ENCODE peak calls at places on chromosomes 16 and 17, in six cellular contexts. H, V, Z, K, W and X are unnamed samples. For H3K9me3, the result is how much of the 10 kb centered on the place peaks cover.

GRCh38 chr17:17998934-17999333 is 26.3 kb downstream of the DRC3 start:
- DNase-seq in H (no peak), V (no peak), Z (no peak), K (no peak), W (no peak), X (no peak)

GRCh38 chr17:48181653-48182052 is 74.1 kb downstream of the SNX11 start:
- DNase-seq in H (peak), V (peak), Z (no peak), K (no peak), W (no peak), X (no peak)

GRCh38 chr16:23691483-23692189 is 12.9 kb downstream of the PLK1 start:
- DNase-seq in H (no peak), V (peak), Z (no peak), K (no peak), W (no peak), X (no peak)

GRCh38 chr16:52379551-52379950 is 167.4 kb downstream of the TOX3 start:
- DNase-seq in H (no peak), V (no peak), Z (no peak), K (no peak), W (no peak), X (no peak)

GRCh38 chr16:2082171-2082982 is 34.6 kb downstream of the TSC2 start:
- DNase-seq in H (no peak), V (no peak), Z (no peak), K (peak), W (peak), X (no peak)

GRCh38 chr16:19666451-19666850 is 51.6 kb downstream of the KNOP1 start:
- DNase-seq in H (no peak), V (no peak), Z (no peak), K (no peak), W (peak), X (no peak)

GRCh38 chr17:1486802-1487695 is 5.4 kb downstream of the MYO1C start:
- DNase-seq in H (peak), V (peak), Z (peak), K (peak), W (peak), X (peak)

GRCh38 chr16:64864232-64864803 is 257.5 kb downstream of the CDH11 start:
- DNase-seq in H (no peak), V (peak), Z (no peak), K (no peak), W (no peak), X (no peak)

GRCh38 chr16:51134876-51135275 is 16.2 kb downstream of the SALL1 start:
- DNase-seq in H (no peak), V (no peak), Z (no peak), K (no peak), W (no peak), X (no peak)

GRCh38 chr17:79006794-79007503 is 2.6 kb downstream of the CANT1 start:
- DNase-seq in H (no peak), V (no peak), Z (no peak), K (no peak), W (no peak), X (no peak)
- H3K9me3 ChIP-seq in H (under half), V (under half), Z (under half), K (under half), W (under half), X (under half)

GRCh38 chr16:35743101-35743692 is 2283.8 kb downstream of the TP53TG3F start:
- DNase-seq in H (no peak), V (no peak), Z (no peak), K (no peak), W (no peak), X (no peak)
- H3K9me3 ChIP-seq in H (under half), V (under half), Z (under half), K (under half), W (under half), X (under half)

GRCh38 chr16:35746963-35747657 is 2287.7 kb downstream of the TP53TG3F start:
- DNase-seq in H (no peak), V (no peak), Z (no peak), K (no peak), W (no peak), X (no peak)

GRCh38 chr16:35750157-35750689 is 2290.8 kb downstream of the TP53TG3F start:
- DNase-seq in H (no peak), V (no peak), Z (no peak), K (no peak), W (no peak), X (no peak)

GRCh38 chr16:35749253-35750141 is 2290.1 kb downstream of the TP53TG3F start:
- DNase-seq in H (no peak), V (no peak), Z (no peak), K (no peak), W (no peak), X (no peak)

GRCh38 chr16:35747658-35748455 is 2288.4 kb downstream of the TP53TG3F start:
- DNase-seq in H (no peak), V (no peak), Z (no peak), K (no peak), W (no peak), X (no peak)

GRCh38 chr16:35748621-35749252 is 2289.3 kb downstream of the TP53TG3F start:
- DNase-seq in H (no peak), V (no peak), Z (no peak), K (no peak), W (no peak), X (no peak)
- H3K9me3 ChIP-seq in H (under half), V (under half), Z (under half), K (under half), W (under half), X (under half)

GRCh38 chr17:75024686-75025397 is 12.4 kb downstream of the MRPL58 start:
- DNase-seq in H (no peak), V (no peak), Z (no peak), K (no peak), W (no peak), X (no peak)
- H3K9me3 ChIP-seq in H (under half), V (under half), Z (under half), K (under half), W (under half), X (under half)

GRCh38 chr16:34078697-34079096 is 619.3 kb downstream of the TP53TG3F start:
- DNase-seq in H (no peak), V (no peak), Z (no peak), K (no peak), W (no peak), X (no peak)
- H3K9me3 ChIP-seq in H (under half), V (under half), Z (under half), K (under half), W (under half), X (under half)

GRCh38 chr16:28829747-28830146 is 6.9 kb downstream of the ATXN2L start:
- DNase-seq in H (no peak), V (no peak), Z (no peak), K (no peak), W (no peak), X (no peak)
- H3K9me3 ChIP-seq in H (under half), V (under half), Z (under half), K (under half), W (under half), X (under half)

GRCh38 chr16:11310997-11311561 is 29.9 kb upstream of the PRM1 start:
- DNase-seq in H (no peak), V (no peak), Z (no peak), K (no peak), W (no peak), X (no peak)

GRCh38 chr16:11314309-11314894 is 30.9 kb upstream of the RMI2 start:
- DNase-seq in H (no peak), V (no peak), Z (no peak), K (no peak), W (no peak), X (no peak)

GRCh38 chr16:11312718-11313492 is 31.8 kb upstream of the PRM1 start:
- DNase-seq in H (peak), V (peak), Z (no peak), K (peak), W (no peak), X (no peak)

GRCh38 chr16:11315499-11315898 is 29.8 kb upstream of the RMI2 start:
- DNase-seq in H (no peak), V (peak), Z (no peak), K (no peak), W (no peak), X (no peak)

GRCh38 chr16:11313493-11314308 is 31.6 kb upstream of the RMI2 start:
- DNase-seq in H (no peak), V (no peak), Z (no peak), K (no peak), W (no peak), X (no peak)
- H3K9me3 ChIP-seq in H (under half), V (under half), Z (under half), K (under half), W (under half), X (under half)

DNA sequence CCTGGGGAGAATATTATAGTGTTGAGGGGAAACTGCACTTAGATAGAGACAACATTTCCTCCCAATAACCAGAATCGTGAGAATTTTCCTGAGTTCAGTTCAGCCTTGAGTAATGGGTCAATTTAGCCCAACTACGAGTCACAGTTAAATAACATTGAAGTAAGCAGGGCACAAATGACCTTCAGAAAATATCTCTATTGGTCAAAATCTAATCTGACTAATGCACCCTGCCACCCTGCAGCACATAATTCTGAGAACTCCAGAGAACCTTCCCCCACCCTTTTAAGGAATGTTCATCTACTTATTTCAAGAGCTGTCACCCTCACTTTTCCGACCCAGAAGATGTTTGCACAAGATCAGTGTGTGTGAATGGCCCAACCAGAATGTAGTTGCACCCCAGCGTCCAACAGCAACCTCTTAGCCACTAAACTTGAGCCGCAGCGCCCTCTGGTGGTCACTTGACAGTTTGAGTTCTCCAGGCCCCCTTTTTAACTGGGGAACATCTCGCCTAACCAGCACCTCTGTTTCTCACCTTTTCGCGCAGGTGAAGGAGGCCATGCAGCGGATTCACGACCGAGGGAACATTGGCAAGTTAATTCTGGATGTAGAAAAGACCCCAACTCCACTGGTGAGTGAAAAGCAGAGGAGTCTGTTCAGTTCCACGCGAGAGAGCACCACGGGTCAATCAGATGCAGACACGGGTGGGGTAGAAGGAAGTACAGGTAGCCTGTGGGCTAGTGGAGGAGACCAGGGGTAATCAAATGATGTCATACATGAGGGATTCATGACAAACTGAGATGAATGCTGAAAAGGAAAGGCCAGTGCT is 50.8 kb upstream of the CLEC3A start:
- DNase-seq in H (peak), V (peak), Z (peak), K (peak), W (peak), X (peak)
- H3K9me3 ChIP-seq in H (under half), V (under half), Z (under half), K (under half), W (under half), X (under half)

GRCh38 chr16:79401782-79402181 is 198.8 kb downstream of the MAF start:
- DNase-seq in H (no peak), V (no peak), Z (no peak), K (no peak), W (no peak), X (no peak)

GRCh38 chr16:79402356-79402755 is 198.2 kb downstream of the MAF start:
- DNase-seq in H (no peak), V (no peak), Z (no peak), K (no peak), W (no peak), X (no peak)

GRCh38 chr16:79402920-79403319 is 197.6 kb downstream of the MAF start:
- DNase-seq in H (no peak), V (no peak), Z (no peak), K (no peak), W (no peak), X (no peak)

GRCh38 chr16:79401157-79401556 is 199.4 kb downstream of the MAF start:
- DNase-seq in H (no peak), V (no peak), Z (no peak), K (no peak), W (no peak), X (no peak)

DNA sequence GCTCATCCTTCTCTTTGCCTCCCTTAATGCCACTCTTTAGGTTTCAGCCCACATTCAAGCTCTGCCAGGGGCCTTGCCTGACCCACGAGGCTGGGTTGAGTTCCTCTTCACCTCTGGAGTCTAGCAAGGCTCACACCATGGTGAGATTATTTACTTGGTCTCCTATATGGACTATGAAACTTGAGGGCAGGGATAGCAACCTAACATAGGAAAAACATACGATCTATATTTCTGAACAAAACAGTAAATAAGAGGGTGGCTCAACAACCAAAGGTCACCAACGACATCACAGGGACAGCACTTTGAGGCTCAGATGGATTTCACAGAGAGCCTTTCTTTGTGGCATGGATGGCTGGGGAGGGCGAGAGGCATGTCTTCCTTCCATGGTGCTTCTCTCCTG is 197.0 kb downstream of the MAF start:
- DNase-seq in H (no peak), V (no peak), Z (no peak), K (no peak), W (no peak), X (no peak)
- H3K9me3 ChIP-seq in H (under half), V (under half), Z (under half), K (under half), W (under half), X (under half)